ENCODE peak calls at places on chromosomes 6 and 20, in ten cellular contexts. One of them, this sample, is unnamed.

GRCh38 chr20:63698739-63699465 is 2.5 kb downstream of the TNFRSF6B start:
- DNase-seq in H1: no peak
- DNase-seq in osteocyte: no peak
- DNase-seq in EL: peak
- DNase-seq in fibroblast of the conjunctiva: peak
- DNase-seq in neural crest cell: no peak
- DNase-seq in LHCN-M2: peak
- DNase-seq in choroid plexus epithelial cell: peak
- DNase-seq in transverse colon: peak
- DNase-seq in activated T-helper 1 cell treated with Interleukin-2 at 50 U/mL for 16 hours: no peak
- DNase-seq in this sample: no peak

GRCh38 chr6:33431880-33432541 is 12.1 kb downstream of the SYNGAP1 start:
- DNase-seq in H1: no peak
- DNase-seq in osteocyte: no peak
- DNase-seq in EL: no peak
- DNase-seq in fibroblast of the conjunctiva: no peak
- DNase-seq in neural crest cell: no peak
- DNase-seq in LHCN-M2: no peak
- DNase-seq in choroid plexus epithelial cell: no peak
- DNase-seq in transverse colon: no peak
- DNase-seq in activated T-helper 1 cell treated with Interleukin-2 at 50 U/mL for 16 hours: no peak
- DNase-seq in this sample: no peak

GRCh38 chr6:160253714-160254113 is 4.9 kb downstream of the SLC22A2 start:
- DNase-seq in H1: no peak
- DNase-seq in osteocyte: no peak
- DNase-seq in EL: no peak
- DNase-seq in fibroblast of the conjunctiva: no peak
- DNase-seq in neural crest cell: no peak
- DNase-seq in LHCN-M2: no peak
- DNase-seq in choroid plexus epithelial cell: no peak
- DNase-seq in transverse colon: no peak
- DNase-seq in activated T-helper 1 cell treated with Interleukin-2 at 50 U/mL for 16 hours: no peak
- DNase-seq in this sample: no peak

GRCh38 chr6:12051861-12052368 is 39.8 kb downstream of the HIVEP1 start:
- DNase-seq in H1: no peak
- DNase-seq in osteocyte: no peak
- DNase-seq in EL: no peak
- DNase-seq in fibroblast of the conjunctiva: no peak
- DNase-seq in neural crest cell: no peak
- DNase-seq in LHCN-M2: no peak
- DNase-seq in choroid plexus epithelial cell: peak
- DNase-seq in transverse colon: peak
- DNase-seq in activated T-helper 1 cell treated with Interleukin-2 at 50 U/mL for 16 hours: no peak
- DNase-seq in this sample: peak

GRCh38 chr6:76683985-76684384 is 611.5 kb upstream of the IMPG1 start:
- DNase-seq in H1: no peak
- DNase-seq in osteocyte: no peak
- DNase-seq in EL: no peak
- DNase-seq in fibroblast of the conjunctiva: no peak
- DNase-seq in neural crest cell: no peak
- DNase-seq in LHCN-M2: no peak
- DNase-seq in choroid plexus epithelial cell: no peak
- DNase-seq in transverse colon: no peak
- DNase-seq in activated T-helper 1 cell treated with Interleukin-2 at 50 U/mL for 16 hours: no peak
- DNase-seq in this sample: no peak

GRCh38 chr6:2940010-2940850 is 31.1 kb downstream of the SERPINB6 start:
- DNase-seq in H1: no peak
- DNase-seq in osteocyte: no peak
- DNase-seq in EL: no peak
- DNase-seq in fibroblast of the conjunctiva: no peak
- DNase-seq in neural crest cell: no peak
- DNase-seq in LHCN-M2: no peak
- DNase-seq in choroid plexus epithelial cell: no peak
- DNase-seq in transverse colon: no peak
- DNase-seq in activated T-helper 1 cell treated with Interleukin-2 at 50 U/mL for 16 hours: peak
- DNase-seq in this sample: no peak

GRCh38 chr6:70413829-70414494 is 654 bp downstream of the FAM135A start:
- DNase-seq in H1: no peak
- DNase-seq in osteocyte: no peak
- DNase-seq in EL: peak
- DNase-seq in fibroblast of the conjunctiva: no peak
- DNase-seq in neural crest cell: no peak
- DNase-seq in LHCN-M2: peak
- DNase-seq in choroid plexus epithelial cell: peak
- DNase-seq in transverse colon: no peak
- DNase-seq in activated T-helper 1 cell treated with Interleukin-2 at 50 U/mL for 16 hours: peak
- DNase-seq in this sample: peak

GRCh38 chr6:118659513-118660217 is 8.3 kb upstream of the CEP85L start:
- DNase-seq in H1: no peak
- DNase-seq in osteocyte: no peak
- DNase-seq in EL: peak
- DNase-seq in fibroblast of the conjunctiva: no peak
- DNase-seq in neural crest cell: no peak
- DNase-seq in LHCN-M2: peak
- DNase-seq in choroid plexus epithelial cell: peak
- DNase-seq in transverse colon: peak
- DNase-seq in activated T-helper 1 cell treated with Interleukin-2 at 50 U/mL for 16 hours: no peak
- DNase-seq in this sample: no peak

GRCh38 chr20:22763257-22763906 is 179.0 kb upstream of the FOXA2 start:
- DNase-seq in H1: no peak
- DNase-seq in osteocyte: no peak
- DNase-seq in EL: peak
- DNase-seq in fibroblast of the conjunctiva: no peak
- DNase-seq in neural crest cell: no peak
- DNase-seq in LHCN-M2: peak
- DNase-seq in choroid plexus epithelial cell: peak
- DNase-seq in transverse colon: no peak
- DNase-seq in activated T-helper 1 cell treated with Interleukin-2 at 50 U/mL for 16 hours: no peak
- DNase-seq in this sample: no peak

GRCh38 chr20:44702776-44703175 is 12.4 kb upstream of the CCN5 start:
- DNase-seq in H1: no peak
- DNase-seq in osteocyte: peak
- DNase-seq in EL: peak
- DNase-seq in fibroblast of the conjunctiva: peak
- DNase-seq in neural crest cell: no peak
- DNase-seq in LHCN-M2: peak
- DNase-seq in choroid plexus epithelial cell: peak
- DNase-seq in transverse colon: peak
- DNase-seq in activated T-helper 1 cell treated with Interleukin-2 at 50 U/mL for 16 hours: no peak
- DNase-seq in this sample: peak

GRCh38 chr20:51311636-51312479 is 230.7 kb downstream of the NFATC2 start:
- DNase-seq in H1: peak
- DNase-seq in osteocyte: no peak
- DNase-seq in EL: peak
- DNase-seq in fibroblast of the conjunctiva: no peak
- DNase-seq in neural crest cell: no peak
- DNase-seq in LHCN-M2: no peak
- DNase-seq in choroid plexus epithelial cell: peak
- DNase-seq in transverse colon: no peak
- DNase-seq in activated T-helper 1 cell treated with Interleukin-2 at 50 U/mL for 16 hours: no peak
- DNase-seq in this sample: no peak

GRCh38 chr6:142195862-142196536 is 48.9 kb downstream of the VTA1 start:
- DNase-seq in H1: no peak
- DNase-seq in osteocyte: no peak
- DNase-seq in EL: peak
- DNase-seq in fibroblast of the conjunctiva: no peak
- DNase-seq in neural crest cell: no peak
- DNase-seq in LHCN-M2: no peak
- DNase-seq in choroid plexus epithelial cell: peak
- DNase-seq in transverse colon: no peak
- DNase-seq in activated T-helper 1 cell treated with Interleukin-2 at 50 U/mL for 16 hours: no peak
- DNase-seq in this sample: no peak

GRCh38 chr20:62837790-62838458 is 21.1 kb downstream of the COL9A3 start:
- DNase-seq in H1: no peak
- DNase-seq in osteocyte: no peak
- DNase-seq in EL: peak
- DNase-seq in fibroblast of the conjunctiva: peak
- DNase-seq in neural crest cell: no peak
- DNase-seq in LHCN-M2: no peak
- DNase-seq in choroid plexus epithelial cell: peak
- DNase-seq in transverse colon: peak
- DNase-seq in activated T-helper 1 cell treated with Interleukin-2 at 50 U/mL for 16 hours: no peak
- DNase-seq in this sample: no peak

GRCh38 chr6:109299695-109300564 is 82.3 kb downstream of the CD164 start:
- DNase-seq in H1: no peak
- DNase-seq in osteocyte: no peak
- DNase-seq in EL: no peak
- DNase-seq in fibroblast of the conjunctiva: no peak
- DNase-seq in neural crest cell: no peak
- DNase-seq in LHCN-M2: no peak
- DNase-seq in choroid plexus epithelial cell: no peak
- DNase-seq in transverse colon: no peak
- DNase-seq in activated T-helper 1 cell treated with Interleukin-2 at 50 U/mL for 16 hours: no peak
- DNase-seq in this sample: no peak

GRCh38 chr6:32188381-32189081 is 1.5 kb downstream of the PBX2 start:
- DNase-seq in H1: no peak
- DNase-seq in osteocyte: no peak
- DNase-seq in EL: no peak
- DNase-seq in fibroblast of the conjunctiva: no peak
- DNase-seq in neural crest cell: no peak
- DNase-seq in LHCN-M2: peak
- DNase-seq in choroid plexus epithelial cell: no peak
- DNase-seq in transverse colon: no peak
- DNase-seq in activated T-helper 1 cell treated with Interleukin-2 at 50 U/mL for 16 hours: no peak
- DNase-seq in this sample: no peak

GRCh38 chr6:139641412-139641811 is 267.0 kb upstream of the CITED2 start:
- DNase-seq in H1: no peak
- DNase-seq in osteocyte: no peak
- DNase-seq in EL: no peak
- DNase-seq in fibroblast of the conjunctiva: no peak
- DNase-seq in neural crest cell: no peak
- DNase-seq in LHCN-M2: no peak
- DNase-seq in choroid plexus epithelial cell: no peak
- DNase-seq in transverse colon: no peak
- DNase-seq in activated T-helper 1 cell treated with Interleukin-2 at 50 U/mL for 16 hours: no peak
- DNase-seq in this sample: no peak

GRCh38 chr6:170561550-170561949 is 7.4 kb downstream of the TBP start:
- DNase-seq in H1: no peak
- DNase-seq in osteocyte: no peak
- DNase-seq in EL: no peak
- DNase-seq in fibroblast of the conjunctiva: no peak
- DNase-seq in neural crest cell: no peak
- DNase-seq in LHCN-M2: no peak
- DNase-seq in choroid plexus epithelial cell: no peak
- DNase-seq in transverse colon: no peak
- DNase-seq in activated T-helper 1 cell treated with Interleukin-2 at 50 U/mL for 16 hours: no peak
- DNase-seq in this sample: no peak

GRCh38 chr20:25129428-25129827 is 47.5 kb upstream of the VSX1 start:
- DNase-seq in H1: no peak
- DNase-seq in osteocyte: no peak
- DNase-seq in EL: no peak
- DNase-seq in fibroblast of the conjunctiva: no peak
- DNase-seq in neural crest cell: no peak
- DNase-seq in LHCN-M2: no peak
- DNase-seq in choroid plexus epithelial cell: no peak
- DNase-seq in transverse colon: no peak
- DNase-seq in activated T-helper 1 cell treated with Interleukin-2 at 50 U/mL for 16 hours: no peak
- DNase-seq in this sample: no peak

GRCh38 chr6:52995913-52996685 is 1.0 kb upstream of the GSTA4 start:
- DNase-seq in H1: peak
- DNase-seq in osteocyte: no peak
- DNase-seq in EL: peak
- DNase-seq in fibroblast of the conjunctiva: peak
- DNase-seq in neural crest cell: peak
- DNase-seq in LHCN-M2: peak
- DNase-seq in choroid plexus epithelial cell: peak
- DNase-seq in transverse colon: peak
- DNase-seq in activated T-helper 1 cell treated with Interleukin-2 at 50 U/mL for 16 hours: no peak
- DNase-seq in this sample: peak

GRCh38 chr20:59235226-59235625 is 65.2 kb upstream of the EDN3 start:
- DNase-seq in H1: no peak
- DNase-seq in osteocyte: no peak
- DNase-seq in EL: no peak
- DNase-seq in fibroblast of the conjunctiva: no peak
- DNase-seq in neural crest cell: no peak
- DNase-seq in LHCN-M2: no peak
- DNase-seq in choroid plexus epithelial cell: no peak
- DNase-seq in transverse colon: no peak
- DNase-seq in activated T-helper 1 cell treated with Interleukin-2 at 50 U/mL for 16 hours: no peak
- DNase-seq in this sample: no peak

GRCh38 chr20:38178581-38178980 is 13.5 kb upstream of the TGM2 start:
- DNase-seq in H1: no peak
- DNase-seq in osteocyte: no peak
- DNase-seq in EL: no peak
- DNase-seq in fibroblast of the conjunctiva: no peak
- DNase-seq in neural crest cell: no peak
- DNase-seq in LHCN-M2: no peak
- DNase-seq in choroid plexus epithelial cell: no peak
- DNase-seq in transverse colon: no peak
- DNase-seq in activated T-helper 1 cell treated with Interleukin-2 at 50 U/mL for 16 hours: no peak
- DNase-seq in this sample: no peak

GRCh38 chr6:145626857-145627256 is 108.5 kb downstream of the EPM2A start:
- DNase-seq in H1: no peak
- DNase-seq in osteocyte: no peak
- DNase-seq in EL: no peak
- DNase-seq in fibroblast of the conjunctiva: no peak
- DNase-seq in neural crest cell: no peak
- DNase-seq in LHCN-M2: no peak
- DNase-seq in choroid plexus epithelial cell: peak
- DNase-seq in transverse colon: no peak
- DNase-seq in activated T-helper 1 cell treated with Interleukin-2 at 50 U/mL for 16 hours: no peak
- DNase-seq in this sample: no peak

GRCh38 chr6:64520050-64520449 is 884.4 kb downstream of the PHF3 start:
- DNase-seq in H1: no peak
- DNase-seq in osteocyte: no peak
- DNase-seq in EL: peak
- DNase-seq in fibroblast of the conjunctiva: peak
- DNase-seq in neural crest cell: no peak
- DNase-seq in LHCN-M2: peak
- DNase-seq in choroid plexus epithelial cell: peak
- DNase-seq in transverse colon: no peak
- DNase-seq in activated T-helper 1 cell treated with Interleukin-2 at 50 U/mL for 16 hours: no peak
- DNase-seq in this sample: no peak